ENCODE peak calls at places on chromosome 6, in eight cellular contexts. M is body of pancreas, B is cardiac muscle cell, J is AG04450, R is ovary, C is psoas muscle, N is HL-60, F is endothelial cell of umbilical vein. P is an unnamed sample.
A peak's percentile ranks its signal among the peaks of the same experiment; 100 is the strongest.

GRCh38 chr6:146260886-146261285 is 232.0 kb downstream of the GRM1 start:
- DNase-seq in F (no peak), N (no peak), J (no peak), R (no peak), B (no peak), C (no peak), M (no peak), P (no peak)

GRCh38 chr6:170172406-170172805 is 118.5 kb downstream of the DLL1 start:
- DNase-seq in C (no peak), R (no peak), B (no peak), J (no peak), M (peak; percentile 0), F (no peak), N (no peak), P (no peak)

GRCh38 chr6:145623231-145623630 is 112.1 kb downstream of the EPM2A start:
- DNase-seq in C (no peak), N (no peak), F (no peak), J (no peak), M (no peak), B (no peak), R (no peak), P (no peak)

GRCh38 chr6:27836783-27837635 is 75.2 kb downstream of the OR2B2 start:
- DNase-seq in J (no peak), B (peak; percentile 90), F (peak; percentile 90), M (peak; percentile 70), C (peak; percentile 22), R (peak; percentile 65), N (peak; percentile 47), P (peak; percentile 40)

GRCh38 chr6:109722564-109723254 is 31.6 kb downstream of the FIG4 start:
- DNase-seq in C (no peak), N (no peak), F (no peak), B (no peak), J (no peak), R (no peak), M (no peak), P (no peak)

GRCh38 chr6:9516207-9516606 is 898.7 kb downstream of the TFAP2A start:
- DNase-seq in M (no peak), R (no peak), F (no peak), C (no peak), J (peak; percentile 18), B (peak; percentile 82), N (no peak), P (no peak)

GRCh38 chr6:143680157-143680556 is 2.4 kb downstream of the PHACTR2 start:
- DNase-seq in B (no peak), F (peak; percentile 47), N (no peak), M (no peak), R (no peak), J (no peak), C (no peak), P (no peak)

GRCh38 chr6:142884214-142885035 is 60.6 kb downstream of the HIVEP2 start:
- DNase-seq in R (no peak), F (no peak), J (no peak), C (no peak), B (no peak), M (no peak), N (no peak), P (no peak)

GRCh38 chr6:131831392-131831791 is 23.6 kb downstream of the ENPP1 start:
- DNase-seq in F (peak; percentile 46), J (no peak), N (no peak), C (no peak), M (no peak), R (no peak), B (peak; percentile 18), P (no peak)

GRCh38 chr6:118215269-118215668 is 308.2 kb downstream of the SLC35F1 start:
- DNase-seq in C (no peak), J (no peak), F (no peak), B (no peak), R (no peak), M (no peak), N (no peak), P (no peak)

GRCh38 chr6:37072526-37072925 is 67.1 kb downstream of the FGD2 start:
- DNase-seq in R (no peak), M (no peak), J (no peak), F (no peak), C (no peak), N (no peak), B (no peak), P (no peak)

GRCh38 chr6:118580585-118581419 is 32.7 kb downstream of the PLN start:
- DNase-seq in N (peak; percentile 38), R (no peak), F (peak; percentile 68), C (peak; percentile 64), J (peak; percentile 30), M (peak; percentile 55), B (peak; percentile 95), P (peak; percentile 39)

GRCh38 chr6:20686142-20686541 is 151.9 kb downstream of the CDKAL1 start:
- DNase-seq in N (no peak), M (no peak), R (no peak), J (no peak), F (no peak), B (no peak), C (no peak), P (no peak)

GRCh38 chr6:117840541-117840983 is 66.5 kb upstream of the SLC35F1 start:
- DNase-seq in F (peak; percentile 41), N (no peak), J (no peak), R (no peak), M (peak; percentile 8), C (no peak), B (peak; percentile 25), P (no peak)

GRCh38 chr6:144131248-144131709 is 19.0 kb upstream of the STX11 start:
- DNase-seq in C (no peak), B (peak; percentile 43), R (no peak), M (no peak), F (peak; percentile 90), J (no peak), N (no peak), P (no peak)

GRCh38 chr6:53707108-53707897 is 41.7 kb upstream of the KLHL31 start:
- DNase-seq in C (no peak), N (no peak), B (no peak), R (no peak), F (no peak), M (no peak), J (peak; percentile 30), P (no peak)

GRCh38 chr6:132527791-132528190 is 10.3 kb upstream of the TAAR9 start:
- DNase-seq in C (no peak), B (no peak), N (no peak), J (no peak), F (no peak), R (no peak), M (no peak), P (no peak)

GRCh38 chr6:11944111-11944510 is 68.0 kb upstream of the HIVEP1 start:
- DNase-seq in N (no peak), M (peak; percentile 7), F (no peak), J (no peak), B (no peak), C (no peak), R (no peak), P (no peak)

GRCh38 chr6:394641-395289 is 3.2 kb downstream of the IRF4 start:
- DNase-seq in C (no peak), F (no peak), B (no peak), N (no peak), J (no peak), M (no peak), R (no peak), P (no peak)

GRCh38 chr6:118370722-118371121 is 177.4 kb upstream of the PLN start:
- DNase-seq in N (no peak), R (no peak), B (peak; percentile 12), C (no peak), F (no peak), M (no peak), J (no peak), P (no peak)

GRCh38 chr6:43924222-43924702 is 154.3 kb downstream of the VEGFA start:
- DNase-seq in F (no peak), B (peak; percentile 24), R (no peak), C (no peak), N (peak; percentile 64), J (no peak), M (peak; percentile 50), P (no peak)

GRCh38 chr6:150599199-150600002 is at the start of gene PLEKHG1:
- DNase-seq in C (peak; percentile 77), J (no peak), M (peak; percentile 68), N (no peak), F (peak; percentile 58), R (peak; percentile 77), B (peak; percentile 61), P (peak; percentile 69)

GRCh38 chr6:106975699-106976032 is 1.1 kb upstream of the CD24 start:
- DNase-seq in C (no peak), F (no peak), J (no peak), M (no peak), B (peak; percentile 6), R (no peak), N (no peak), P (no peak)

GRCh38 chr6:45930419-45931059 is 85.1 kb downstream of the CLIC5 start:
- DNase-seq in M (peak; percentile 73), N (peak; percentile 2), C (peak; percentile 58), R (peak; percentile 61), F (peak; percentile 67), J (peak; percentile 24), B (peak; percentile 81), P (peak; percentile 68)

GRCh38 chr6:112466378-112467151 is 119.4 kb downstream of the RFPL4B start:
- DNase-seq in B (peak; percentile 49), N (no peak), M (no peak), J (no peak), R (no peak), F (no peak), C (no peak), P (no peak)

GRCh38 chr6:130322673-130323268 is 43.0 kb upstream of the TMEM200A start:
- DNase-seq in N (peak; percentile 0), C (no peak), B (peak; percentile 84), F (peak; percentile 53), R (peak; percentile 37), M (peak; percentile 60), J (peak; percentile 52), P (no peak)

GRCh38 chr6:120056085-120056484 is 706.5 kb upstream of the MAN1A1 start:
- DNase-seq in M (no peak), N (no peak), B (no peak), F (no peak), C (no peak), R (no peak), J (no peak), P (no peak)
- TF ChIP-seq CTCF in M (no peak), N (no peak), B (peak; percentile 20), F (peak; percentile 11), C (no peak), R (no peak), J (peak; percentile 16), P (no peak)

GRCh38 chr6:38589367-38589720 is 50.4 kb downstream of the BTBD9 start:
- DNase-seq in N (no peak), M (no peak), R (no peak), F (no peak), J (no peak), C (no peak), B (no peak), P (no peak)
- H3K27ac ChIP-seq in N (no peak overlapping the region), M (no peak overlapping the region), R (no peak overlapping the region), F (no peak overlapping the region), J (no peak overlapping the region), C (no peak overlapping the region), B (no peak overlapping the region), P (no peak overlapping the region)

GRCh38 chr6:1601616-1602355 is 7.9 kb upstream of the FOXC1 start:
- DNase-seq in B (no peak), R (no peak), N (no peak), M (no peak), F (no peak), J (no peak), C (no peak), P (no peak)
- H3K27me3 ChIP-seq in B (peaks cover 49% of the 10 kb centered on the region), R (peaks cover 8% of the 10 kb centered on the region), N (peaks cover 79% of the 10 kb centered on the region), M (no peaks in the 10 kb centered on the region), F (peaks cover 4% of the 10 kb centered on the region), J (peaks cover 50% of the 10 kb centered on the region), C (no peaks in the 10 kb centered on the region), P (peaks cover 14% of the 10 kb centered on the region)

GRCh38 chr6:18441253-18441979 is 54.3 kb downstream of the RNF144B start:
- DNase-seq in F (no peak), C (no peak), B (no peak), N (no peak), R (no peak), J (no peak), M (no peak), P (no peak)
- TF ChIP-seq CTCF in F (no peak), C (no peak), B (no peak), N (no peak), R (no peak), J (no peak), M (no peak), P (no peak)